ENCODE peak calls at places on chromosomes 5 and 9, in eight cellular contexts. One of them, this sample, is unnamed.
A peak's percentile ranks its signal among the peaks of the same experiment; 100 is the strongest.

GRCh38 chr5:154197801-154198461 is 7.4 kb downstream of the GALNT10 start:
- DNase-seq in GM23338: no peak
- DNase-seq in right lobe of liver: no peak
- DNase-seq in right atrium auricular region: no peak
- DNase-seq in thoracic aorta: no peak
- DNase-seq in keratinocyte: peak; percentile 75
- DNase-seq in IMR-90: peak; percentile 35
- DNase-seq in ascending aorta: no peak
- DNase-seq in this sample: no peak

GRCh38 chr9:89984214-89984613 is 379.4 kb downstream of the GADD45G start:
- DNase-seq in GM23338: no peak
- DNase-seq in right lobe of liver: no peak
- DNase-seq in right atrium auricular region: no peak
- DNase-seq in thoracic aorta: no peak
- DNase-seq in keratinocyte: no peak
- DNase-seq in IMR-90: peak; percentile 51
- DNase-seq in ascending aorta: no peak
- DNase-seq in this sample: no peak

GRCh38 chr9:114613919-114614318 is 2.8 kb downstream of the TMEM268 start:
- DNase-seq in GM23338: no peak
- DNase-seq in right lobe of liver: no peak
- DNase-seq in right atrium auricular region: no peak
- DNase-seq in thoracic aorta: no peak
- DNase-seq in keratinocyte: no peak
- DNase-seq in IMR-90: no peak
- DNase-seq in ascending aorta: no peak
- DNase-seq in this sample: no peak

GRCh38 chr5:143124593-143124992 is 278.9 kb downstream of the NR3C1 start:
- DNase-seq in GM23338: no peak
- DNase-seq in right lobe of liver: no peak
- DNase-seq in right atrium auricular region: no peak
- DNase-seq in thoracic aorta: no peak
- DNase-seq in keratinocyte: no peak
- DNase-seq in IMR-90: no peak
- DNase-seq in ascending aorta: no peak
- DNase-seq in this sample: peak; percentile 26

GRCh38 chr5:55438931-55439477 is 95.8 kb downstream of the PLPP1 start:
- DNase-seq in GM23338: peak; percentile 53
- DNase-seq in right lobe of liver: no peak
- DNase-seq in right atrium auricular region: no peak
- DNase-seq in thoracic aorta: no peak
- DNase-seq in keratinocyte: no peak
- DNase-seq in IMR-90: peak; percentile 82
- DNase-seq in ascending aorta: peak; percentile 77
- DNase-seq in this sample: no peak

GRCh38 chr9:124004608-124005007 is 7.0 kb upstream of the LHX2 start:
- DNase-seq in GM23338: no peak
- DNase-seq in right lobe of liver: no peak
- DNase-seq in right atrium auricular region: no peak
- DNase-seq in thoracic aorta: no peak
- DNase-seq in keratinocyte: no peak
- DNase-seq in IMR-90: no peak
- DNase-seq in ascending aorta: no peak
- DNase-seq in this sample: no peak

GRCh38 chr5:74519161-74519571 is 121.4 kb downstream of the ENC1 start:
- DNase-seq in GM23338: peak; percentile 34
- DNase-seq in right lobe of liver: no peak
- DNase-seq in right atrium auricular region: no peak
- DNase-seq in thoracic aorta: no peak
- DNase-seq in keratinocyte: no peak
- DNase-seq in IMR-90: no peak
- DNase-seq in ascending aorta: no peak
- DNase-seq in this sample: no peak

GRCh38 chr9:122201641-122202040 is 27.1 kb downstream of the LHX6 start:
- DNase-seq in GM23338: no peak
- DNase-seq in right lobe of liver: no peak
- DNase-seq in right atrium auricular region: no peak
- DNase-seq in thoracic aorta: no peak
- DNase-seq in keratinocyte: no peak
- DNase-seq in IMR-90: peak; percentile 78
- DNase-seq in ascending aorta: no peak
- DNase-seq in this sample: no peak

GRCh38 chr5:117893211-117893610 is 1095.1 kb downstream of the DTWD2 start:
- DNase-seq in GM23338: no peak
- DNase-seq in right lobe of liver: no peak
- DNase-seq in right atrium auricular region: no peak
- DNase-seq in thoracic aorta: no peak
- DNase-seq in keratinocyte: no peak
- DNase-seq in IMR-90: no peak
- DNase-seq in ascending aorta: no peak
- DNase-seq in this sample: no peak

GRCh38 chr9:31807574-31808256 is 576.7 kb upstream of the ACO1 start:
- DNase-seq in GM23338: peak; percentile 73
- DNase-seq in right lobe of liver: no peak
- DNase-seq in right atrium auricular region: no peak
- DNase-seq in thoracic aorta: no peak
- DNase-seq in keratinocyte: no peak
- DNase-seq in IMR-90: no peak
- DNase-seq in ascending aorta: no peak
- DNase-seq in this sample: no peak
- TF ChIP-seq CTCF in GM23338: peak; percentile 63
- TF ChIP-seq CTCF in right lobe of liver: no peak
- TF ChIP-seq CTCF in right atrium auricular region: no peak
- TF ChIP-seq CTCF in thoracic aorta: no peak
- TF ChIP-seq CTCF in keratinocyte: peak; percentile 7
- TF ChIP-seq CTCF in IMR-90: no peak
- TF ChIP-seq CTCF in ascending aorta: no peak
- TF ChIP-seq CTCF in this sample: peak; percentile 33

DNA sequence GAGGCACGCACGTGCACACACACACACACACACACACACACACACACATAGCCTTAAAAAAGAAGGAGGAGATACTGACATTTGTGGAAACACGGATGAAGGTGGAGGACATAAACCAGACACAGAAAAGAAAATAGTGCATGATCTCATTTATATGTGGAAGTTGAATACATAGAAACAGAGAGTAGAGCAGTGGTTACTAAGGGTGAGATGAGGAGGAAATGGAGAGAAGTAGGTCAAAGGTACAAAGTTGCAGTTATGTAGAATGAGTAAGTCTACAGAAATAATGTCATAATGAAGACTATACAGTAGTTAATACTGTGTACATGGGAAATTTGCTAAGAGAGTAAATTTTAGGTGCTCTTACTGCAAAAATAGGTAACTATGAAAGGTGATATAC is 412.2 kb upstream of the CDH9 start:
- DNase-seq in GM23338: no peak
- DNase-seq in right lobe of liver: no peak
- DNase-seq in right atrium auricular region: no peak
- DNase-seq in thoracic aorta: no peak
- DNase-seq in keratinocyte: no peak
- DNase-seq in IMR-90: peak; percentile 4
- DNase-seq in ascending aorta: no peak
- DNase-seq in this sample: no peak
- H3K4me3 ChIP-seq in GM23338: no peak overlapping the region
- H3K4me3 ChIP-seq in right lobe of liver: no peak overlapping the region
- H3K4me3 ChIP-seq in right atrium auricular region: no peak overlapping the region
- H3K4me3 ChIP-seq in thoracic aorta: no peak overlapping the region
- H3K4me3 ChIP-seq in keratinocyte: no peak overlapping the region
- H3K4me3 ChIP-seq in IMR-90: no peak overlapping the region
- H3K4me3 ChIP-seq in ascending aorta: no peak overlapping the region
- H3K4me3 ChIP-seq in this sample: no peak overlapping the region

GRCh38 chr9:80552931-80553330 is 981.2 kb downstream of the TLE4 start:
- DNase-seq in GM23338: peak; percentile 1
- DNase-seq in right lobe of liver: no peak
- DNase-seq in right atrium auricular region: peak; percentile 62
- DNase-seq in thoracic aorta: no peak
- DNase-seq in keratinocyte: no peak
- DNase-seq in IMR-90: peak; percentile 52
- DNase-seq in ascending aorta: peak; percentile 73
- DNase-seq in this sample: peak; percentile 39
- H3K4me1 ChIP-seq in GM23338: no peaks in the 10 kb centered on the region
- H3K4me1 ChIP-seq in right lobe of liver: no peaks in the 10 kb centered on the region
- H3K4me1 ChIP-seq in right atrium auricular region: no peaks in the 10 kb centered on the region
- H3K4me1 ChIP-seq in thoracic aorta: peaks cover 9% of the 10 kb centered on the region
- H3K4me1 ChIP-seq in keratinocyte: no peaks in the 10 kb centered on the region
- H3K4me1 ChIP-seq in IMR-90: no peaks in the 10 kb centered on the region
- H3K4me1 ChIP-seq in ascending aorta: no peaks in the 10 kb centered on the region
- H3K4me1 ChIP-seq in this sample: no peaks in the 10 kb centered on the region

GRCh38 chr9:135797507-135798302 is 95.7 kb downstream of the KCNT1 start:
- DNase-seq in GM23338: peak; percentile 87
- DNase-seq in right lobe of liver: no peak
- DNase-seq in right atrium auricular region: no peak
- DNase-seq in thoracic aorta: no peak
- DNase-seq in keratinocyte: no peak
- DNase-seq in IMR-90: peak; percentile 31
- DNase-seq in ascending aorta: no peak
- DNase-seq in this sample: peak; percentile 83
- TF ChIP-seq CTCF in GM23338: peak; percentile 96
- TF ChIP-seq CTCF in right lobe of liver: peak; percentile 24
- TF ChIP-seq CTCF in right atrium auricular region: peak; percentile 13
- TF ChIP-seq CTCF in thoracic aorta: peak; percentile 68
- TF ChIP-seq CTCF in keratinocyte: peak; percentile 93
- TF ChIP-seq CTCF in IMR-90: peak; percentile 66
- TF ChIP-seq CTCF in ascending aorta: peak; percentile 53
- TF ChIP-seq CTCF in this sample: peak; percentile 85

GRCh38 chr9:87446527-87446926 is 51.1 kb upstream of the DAPK1 start:
- DNase-seq in GM23338: no peak
- DNase-seq in right lobe of liver: no peak
- DNase-seq in right atrium auricular region: no peak
- DNase-seq in thoracic aorta: no peak
- DNase-seq in keratinocyte: no peak
- DNase-seq in IMR-90: no peak
- DNase-seq in ascending aorta: no peak
- DNase-seq in this sample: no peak

GRCh38 chr9:87443461-87443860 is 54.2 kb upstream of the DAPK1 start:
- DNase-seq in GM23338: no peak
- DNase-seq in right lobe of liver: no peak
- DNase-seq in right atrium auricular region: no peak
- DNase-seq in thoracic aorta: no peak
- DNase-seq in keratinocyte: no peak
- DNase-seq in IMR-90: no peak
- DNase-seq in ascending aorta: no peak
- DNase-seq in this sample: no peak

GRCh38 chr9:87447547-87448432 is 49.9 kb upstream of the DAPK1 start:
- DNase-seq in GM23338: no peak
- DNase-seq in right lobe of liver: no peak
- DNase-seq in right atrium auricular region: no peak
- DNase-seq in thoracic aorta: no peak
- DNase-seq in keratinocyte: no peak
- DNase-seq in IMR-90: no peak
- DNase-seq in ascending aorta: no peak
- DNase-seq in this sample: peak; percentile 66

GRCh38 chr9:87443006-87443405 is 54.7 kb upstream of the DAPK1 start:
- DNase-seq in GM23338: no peak
- DNase-seq in right lobe of liver: no peak
- DNase-seq in right atrium auricular region: no peak
- DNase-seq in thoracic aorta: no peak
- DNase-seq in keratinocyte: no peak
- DNase-seq in IMR-90: no peak
- DNase-seq in ascending aorta: no peak
- DNase-seq in this sample: no peak

GRCh38 chr9:87445646-87446045 is 52.0 kb upstream of the DAPK1 start:
- DNase-seq in GM23338: peak; percentile 76
- DNase-seq in right lobe of liver: no peak
- DNase-seq in right atrium auricular region: peak; percentile 61
- DNase-seq in thoracic aorta: no peak
- DNase-seq in keratinocyte: no peak
- DNase-seq in IMR-90: peak; percentile 1
- DNase-seq in ascending aorta: no peak
- DNase-seq in this sample: no peak
- H3K4me3 ChIP-seq in GM23338: no peak overlapping the region
- H3K4me3 ChIP-seq in right lobe of liver: no peak overlapping the region
- H3K4me3 ChIP-seq in right atrium auricular region: no peak overlapping the region
- H3K4me3 ChIP-seq in thoracic aorta: no peak overlapping the region
- H3K4me3 ChIP-seq in keratinocyte: no peak overlapping the region
- H3K4me3 ChIP-seq in IMR-90: peak overlapping the region; percentile 43
- H3K4me3 ChIP-seq in ascending aorta: no peak overlapping the region
- H3K4me3 ChIP-seq in this sample: no peak overlapping the region

GRCh38 chr5:134095293-134095692 is 19.2 kb upstream of the TCF7 start:
- DNase-seq in GM23338: no peak
- DNase-seq in right lobe of liver: no peak
- DNase-seq in right atrium auricular region: no peak
- DNase-seq in thoracic aorta: no peak
- DNase-seq in keratinocyte: no peak
- DNase-seq in IMR-90: no peak
- DNase-seq in ascending aorta: no peak
- DNase-seq in this sample: no peak
- H3K4me1 ChIP-seq in GM23338: peaks cover 13% of the 10 kb centered on the region
- H3K4me1 ChIP-seq in right lobe of liver: no peaks in the 10 kb centered on the region
- H3K4me1 ChIP-seq in right atrium auricular region: no peaks in the 10 kb centered on the region
- H3K4me1 ChIP-seq in thoracic aorta: peaks cover 12% of the 10 kb centered on the region
- H3K4me1 ChIP-seq in keratinocyte: peaks cover 7% of the 10 kb centered on the region
- H3K4me1 ChIP-seq in IMR-90: no peaks in the 10 kb centered on the region
- H3K4me1 ChIP-seq in ascending aorta: peaks cover 22% of the 10 kb centered on the region
- H3K4me1 ChIP-seq in this sample: peaks cover 30% of the 10 kb centered on the region

DNA sequence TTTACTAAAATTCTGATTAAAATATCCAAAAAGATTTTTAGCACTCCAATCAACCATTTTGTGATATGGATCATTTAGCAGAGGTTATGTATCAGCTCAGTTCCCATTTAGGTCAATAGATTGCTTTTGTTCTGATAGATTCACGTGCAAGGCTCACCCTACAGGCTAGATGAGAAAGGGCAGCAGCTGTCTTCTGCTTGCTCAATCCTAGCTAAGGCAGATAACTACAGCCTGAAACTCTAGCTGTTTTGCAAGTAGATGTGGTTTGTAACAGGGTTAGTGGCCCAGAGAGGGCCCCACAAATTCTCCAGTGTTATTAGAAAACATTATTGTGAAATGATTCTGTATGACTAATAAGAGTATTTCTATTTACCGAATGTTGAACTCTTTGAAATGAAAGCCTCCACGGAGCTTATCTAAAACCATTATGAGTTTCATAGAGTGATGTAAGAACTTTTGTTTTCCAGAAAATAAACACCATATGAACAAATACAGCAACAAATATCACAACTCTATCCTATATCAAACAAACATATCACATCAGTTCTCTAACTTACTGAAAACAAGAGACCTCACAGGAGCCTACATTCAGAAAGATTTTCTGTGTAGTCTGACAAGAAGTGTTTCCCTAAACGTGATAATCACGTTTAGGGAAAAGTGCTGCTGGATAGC is 841.9 kb upstream of the ACO1 start:
- DNase-seq in GM23338: peak; percentile 61
- DNase-seq in right lobe of liver: no peak
- DNase-seq in right atrium auricular region: peak; percentile 65
- DNase-seq in thoracic aorta: no peak
- DNase-seq in keratinocyte: no peak
- DNase-seq in IMR-90: peak; percentile 4
- DNase-seq in ascending aorta: no peak
- DNase-seq in this sample: peak; percentile 28
- TF ChIP-seq CTCF in GM23338: peak; percentile 56
- TF ChIP-seq CTCF in right lobe of liver: peak; percentile 12
- TF ChIP-seq CTCF in right atrium auricular region: no peak
- TF ChIP-seq CTCF in thoracic aorta: no peak
- TF ChIP-seq CTCF in keratinocyte: peak; percentile 50
- TF ChIP-seq CTCF in IMR-90: no peak
- TF ChIP-seq CTCF in ascending aorta: no peak
- TF ChIP-seq CTCF in this sample: peak; percentile 44